ENCODE peak calls at places on chromosomes 7 and 10, in ten cellular contexts. K is smooth muscle cell of the brain vasculature; A is NCI-H1105; P is AG08395; M is activated effector memory CD4-positive, alpha-beta T cell treated with anti-CD3 and anti-CD28 coated beads, Interleukin-2, amount 50 U/mL, for 16 hours; G is EH; R is NCI-H1436 treated with DMSO at 0.1 percent for 48 hours; I is HT-29; W is activated T-helper 1 cell treated with anti-CD3 and anti-CD28 coated beads, Interleukin-12 subunit alpha, Interleukin-12 subunit beta, Interleukin-2, Interleukin-4 antibody, amounts not matched to agents 30 ng/mL and 10 ng/mL and 1 ng/mL, durations not matched to agents 14 hours and 24 hours and 36 hours; C is ureter. B is an unnamed sample.

GRCh38 chr10:119670717-119671116 is 19.5 kb downstream of the BAG3 start:
- DNase-seq in P (peak), M (no peak), K (no peak), I (no peak), A (no peak), R (no peak), W (no peak), G (peak), C (no peak), B (no peak)

GRCh38 chr10:110609592-110609991 is 34.5 kb upstream of the RBM20 start:
- DNase-seq in G (peak), C (no peak), P (no peak), A (peak), R (peak), K (no peak), W (no peak), M (no peak), I (peak), B (no peak)

GRCh38 chr10:16816142-16816541 is 1.1 kb downstream of the RSU1 start:
- DNase-seq in I (no peak), K (no peak), R (no peak), A (no peak), M (no peak), G (peak), P (peak), W (no peak), C (no peak), B (no peak)

GRCh38 chr10:110353244-110354119 is 48.8 kb upstream of the SMNDC1 start:
- DNase-seq in P (peak), K (peak), R (no peak), M (peak), G (peak), A (no peak), I (no peak), C (no peak), W (peak), B (no peak)

GRCh38 chr10:77131214-77131613 is 506.4 kb downstream of the KCNMA1 start:
- DNase-seq in P (no peak), G (no peak), M (no peak), R (no peak), A (no peak), C (no peak), I (no peak), K (no peak), W (no peak), B (no peak)

GRCh38 chr10:123972481-123973401 is 81.1 kb upstream of the CPXM2 start:
- DNase-seq in G (no peak), I (no peak), W (no peak), P (no peak), K (no peak), R (no peak), C (no peak), A (no peak), M (no peak), B (no peak)

GRCh38 chr7:148303295-148304013 is 287.1 kb upstream of the C7orf33 start:
- DNase-seq in K (peak), C (peak), A (no peak), W (no peak), I (no peak), G (no peak), R (peak), M (no peak), P (no peak), B (peak)

GRCh38 chr10:78805176-78805575 is 263.6 kb upstream of the ZMIZ1 start:
- DNase-seq in W (no peak), I (peak), K (peak), G (peak), A (no peak), C (peak), M (no peak), P (peak), R (no peak), B (no peak)

GRCh38 chr10:32237644-32238345 is 109.2 kb downstream of the EPC1 start:
- DNase-seq in I (no peak), P (peak), C (no peak), W (no peak), M (no peak), A (no peak), G (peak), R (no peak), K (no peak), B (no peak)

GRCh38 chr7:158266817-158267736 is 320.5 kb downstream of the PTPRN2 start:
- DNase-seq in M (peak), P (no peak), R (no peak), C (no peak), K (no peak), G (no peak), I (no peak), W (no peak), A (no peak), B (peak)

GRCh38 chr10:31605846-31606543 is 287.0 kb downstream of the ZEB1 start:
- DNase-seq in M (no peak), W (no peak), G (no peak), I (no peak), C (no peak), A (no peak), R (no peak), P (no peak), K (no peak), B (no peak)

GRCh38 chr10:22335204-22335956 is 9.9 kb upstream of the SPAG6 start:
- DNase-seq in G (peak), M (peak), W (peak), K (no peak), C (peak), I (no peak), A (no peak), R (no peak), P (peak), B (peak)

B was measured in posterior vena cava.